ENCODE peak calls at places on chromosomes 6 and 20, in four cellular contexts. One of them, this sample, is unnamed.

GRCh38 chr20:41249371-41249770 is 68.2 kb downstream of the ZHX3 start:
- DNase-seq in HepG2: no peak
- DNase-seq in GM12878: no peak
- DNase-seq in K562: no peak
- DNase-seq in this sample: no peak

GRCh38 chr20:53984354-53984753 is 86.0 kb downstream of the BCAS1 start:
- DNase-seq in HepG2: no peak
- DNase-seq in GM12878: no peak
- DNase-seq in K562: no peak
- DNase-seq in this sample: no peak

GRCh38 chr20:31967830-31968249 is at the start of gene XKR7:
- DNase-seq in HepG2: no peak
- DNase-seq in GM12878: no peak
- DNase-seq in K562: peak; percentile 37
- DNase-seq in this sample: no peak

GRCh38 chr6:167817729-167818128 is 9.0 kb upstream of the AFDN start:
- DNase-seq in HepG2: peak; percentile 68
- DNase-seq in GM12878: no peak
- DNase-seq in K562: no peak
- DNase-seq in this sample: no peak

GRCh38 chr20:63577317-63577894 is 3.4 kb upstream of the HELZ2 start:
- DNase-seq in HepG2: no peak
- DNase-seq in GM12878: no peak
- DNase-seq in K562: no peak
- DNase-seq in this sample: no peak

GRCh38 chr20:56348306-56348695 is 10.5 kb upstream of the FAM210B start:
- DNase-seq in HepG2: peak; percentile 74
- DNase-seq in GM12878: no peak
- DNase-seq in K562: no peak
- DNase-seq in this sample: no peak

GRCh38 chr6:154954352-154954751 is 40.8 kb upstream of the TIAM2 start:
- DNase-seq in HepG2: no peak
- DNase-seq in GM12878: no peak
- DNase-seq in K562: no peak
- DNase-seq in this sample: no peak

GRCh38 chr6:47438481-47439347 is 38.9 kb upstream of the CD2AP start:
- DNase-seq in HepG2: no peak
- DNase-seq in GM12878: peak; percentile 51
- DNase-seq in K562: no peak
- DNase-seq in this sample: no peak

GRCh38 chr6:48736486-48737206 is 625.6 kb upstream of the PTCHD4 start:
- DNase-seq in HepG2: no peak
- DNase-seq in GM12878: no peak
- DNase-seq in K562: no peak
- DNase-seq in this sample: no peak

GRCh38 chr20:18541741-18542140 is 25.5 kb upstream of the SMIM26 start:
- DNase-seq in HepG2: no peak
- DNase-seq in GM12878: no peak
- DNase-seq in K562: no peak
- DNase-seq in this sample: no peak

GRCh38 chr6:44006123-44006871 is 121.0 kb downstream of the MRPL14 start:
- DNase-seq in HepG2: no peak
- DNase-seq in GM12878: no peak
- DNase-seq in K562: no peak
- DNase-seq in this sample: no peak

GRCh38 chr6:11208267-11208666 is 24.2 kb downstream of the NEDD9 start:
- DNase-seq in HepG2: no peak
- DNase-seq in GM12878: no peak
- DNase-seq in K562: no peak
- DNase-seq in this sample: no peak

GRCh38 chr6:150301871-150302800 is 66.7 kb upstream of the IYD start:
- DNase-seq in HepG2: peak; percentile 2
- DNase-seq in GM12878: no peak
- DNase-seq in K562: peak; percentile 30
- DNase-seq in this sample: no peak
- TF ChIP-seq TARDBP in HepG2: no peak
- TF ChIP-seq TARDBP in GM12878: no peak
- TF ChIP-seq TARDBP in K562: no peak
- TF ChIP-seq TARDBP in this sample: no peak

GRCh38 chr20:10171864-10172751 is 46.5 kb upstream of the SNAP25 start:
- DNase-seq in HepG2: no peak
- DNase-seq in GM12878: no peak
- DNase-seq in K562: no peak
- DNase-seq in this sample: peak; percentile 10
- TF ChIP-seq BHLHE40 in HepG2: no peak
- TF ChIP-seq BHLHE40 in GM12878: no peak
- TF ChIP-seq BHLHE40 in K562: no peak
- TF ChIP-seq BHLHE40 in this sample: no peak

DNA sequence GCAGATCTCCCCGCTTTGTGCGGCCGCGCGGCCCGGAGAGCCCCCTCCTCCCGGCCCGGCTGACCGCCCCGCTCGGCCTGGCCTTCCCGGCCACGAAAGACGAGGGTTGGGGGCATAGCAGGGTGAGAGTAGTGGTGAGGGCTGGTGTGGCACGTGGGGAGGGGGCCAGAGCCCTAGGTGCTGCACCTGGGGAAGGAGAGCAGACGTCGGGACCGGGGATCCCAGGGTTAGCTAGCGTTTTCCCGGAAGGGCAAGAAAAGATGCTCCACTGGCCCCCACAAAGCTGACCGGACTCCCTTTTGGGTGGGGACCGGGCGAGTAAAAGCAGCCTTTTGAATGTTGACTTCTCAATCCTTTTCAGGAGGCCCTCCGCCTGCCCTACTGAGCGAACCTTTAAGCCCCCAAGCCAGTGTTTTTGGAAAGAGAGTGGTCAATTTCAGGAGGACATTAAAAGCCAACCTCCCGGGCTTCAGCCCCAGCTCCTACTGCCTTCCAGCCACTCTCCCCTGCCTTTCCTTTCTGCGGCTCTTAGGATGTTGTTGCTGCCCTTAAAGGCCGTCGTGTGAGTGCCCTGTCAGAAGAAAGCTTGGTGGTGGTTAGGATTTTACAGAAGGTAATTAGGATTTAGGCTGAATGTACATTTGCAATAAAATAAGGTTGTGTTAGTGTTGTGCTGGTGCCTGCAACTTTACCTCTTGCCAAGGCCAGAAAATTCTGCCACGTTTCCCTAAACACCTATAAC is 652 bp upstream of the BACH2 start:
- DNase-seq in HepG2: no peak
- DNase-seq in GM12878: no peak
- DNase-seq in K562: no peak
- DNase-seq in this sample: no peak
- TF ChIP-seq TARDBP in HepG2: no peak
- TF ChIP-seq TARDBP in GM12878: no peak
- TF ChIP-seq TARDBP in K562: no peak
- TF ChIP-seq TARDBP in this sample: no peak

GRCh38 chr6:3293271-3294155 is 34.8 kb downstream of the PSMG4 start:
- DNase-seq in HepG2: no peak
- DNase-seq in GM12878: no peak
- DNase-seq in K562: no peak
- DNase-seq in this sample: no peak
- TF ChIP-seq BHLHE40 in HepG2: no peak
- TF ChIP-seq BHLHE40 in GM12878: no peak
- TF ChIP-seq BHLHE40 in K562: no peak
- TF ChIP-seq BHLHE40 in this sample: no peak

DNA sequence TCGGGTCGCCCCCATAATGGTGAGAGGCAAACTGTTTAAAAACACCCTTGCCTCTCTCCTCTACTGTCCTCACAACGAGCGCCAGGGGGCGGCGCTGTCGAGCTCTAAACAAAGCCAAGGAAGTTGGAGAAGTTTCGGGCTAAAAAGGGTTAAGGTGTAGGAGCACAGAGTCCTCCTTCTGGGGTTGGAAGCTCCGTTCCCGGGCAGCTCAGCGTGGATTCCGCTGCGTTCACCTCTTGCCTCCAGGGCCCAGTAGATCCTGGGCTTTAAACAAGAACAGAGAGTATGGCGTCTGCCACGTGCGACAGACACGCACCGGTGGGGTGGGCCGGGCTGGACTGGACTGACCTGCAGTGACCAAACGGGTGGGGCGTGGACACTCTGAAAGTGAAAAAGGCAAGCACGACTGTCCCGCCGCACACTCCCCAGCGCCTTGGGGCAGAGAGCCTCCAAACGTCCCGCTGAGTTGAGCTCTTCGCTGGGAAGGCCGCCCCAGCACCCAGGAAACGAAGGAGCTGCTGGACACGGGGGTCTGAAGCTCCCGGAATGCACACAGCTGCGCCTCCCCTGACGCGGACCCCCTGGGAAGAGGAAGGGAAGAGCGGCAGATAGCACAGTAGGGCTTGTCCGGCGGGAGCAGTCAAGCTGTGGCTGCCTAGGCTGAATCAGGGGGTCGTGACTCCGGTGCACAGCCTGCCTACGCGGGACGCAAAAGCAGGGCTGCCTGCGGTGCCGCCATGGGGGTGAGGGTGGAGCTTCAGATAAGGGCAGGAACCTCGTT is 1.6 kb upstream of the THBD start:
- DNase-seq in HepG2: no peak
- DNase-seq in GM12878: no peak
- DNase-seq in K562: peak; percentile 69
- DNase-seq in this sample: peak; percentile 68
- TF ChIP-seq TARDBP in HepG2: no peak
- TF ChIP-seq TARDBP in GM12878: no peak
- TF ChIP-seq TARDBP in K562: no peak
- TF ChIP-seq TARDBP in this sample: no peak

GRCh38 chr6:142551145-142551811 is 249.5 kb downstream of the ADGRG6 start:
- DNase-seq in HepG2: no peak
- DNase-seq in GM12878: no peak
- DNase-seq in K562: no peak
- DNase-seq in this sample: no peak
- TF ChIP-seq BHLHE40 in HepG2: no peak
- TF ChIP-seq BHLHE40 in GM12878: no peak
- TF ChIP-seq BHLHE40 in K562: no peak
- TF ChIP-seq BHLHE40 in this sample: no peak

DNA sequence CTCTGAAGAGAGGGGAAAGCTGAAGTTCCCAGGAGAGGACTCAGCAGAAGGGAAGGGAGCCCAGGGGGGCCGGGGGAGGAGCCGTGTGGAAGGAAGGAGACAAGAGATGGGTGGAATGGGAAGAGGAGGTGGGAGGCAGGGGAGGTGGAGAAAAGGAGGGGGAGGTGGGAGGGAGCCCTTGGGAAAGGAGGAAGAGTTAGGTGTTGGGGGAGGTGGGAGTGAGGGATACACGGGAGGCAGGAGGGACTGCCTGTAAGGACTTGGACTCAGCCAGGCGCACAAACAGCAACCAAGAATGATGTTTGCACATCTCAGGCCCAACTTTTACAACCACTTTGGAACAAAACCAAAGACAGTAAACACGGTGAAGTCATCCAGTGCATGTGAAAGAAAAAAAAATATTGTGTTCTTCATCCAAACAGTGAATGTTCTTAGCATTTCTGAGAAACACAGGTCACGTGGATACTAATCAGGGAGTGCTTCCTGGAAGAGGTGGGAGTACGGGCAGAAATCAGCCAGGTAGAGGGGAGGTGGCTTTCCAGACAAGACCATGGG is 17.4 kb upstream of the LSM14B start:
- DNase-seq in HepG2: no peak
- DNase-seq in GM12878: no peak
- DNase-seq in K562: no peak
- DNase-seq in this sample: no peak
- TF ChIP-seq TARDBP in HepG2: no peak
- TF ChIP-seq TARDBP in GM12878: no peak
- TF ChIP-seq TARDBP in K562: no peak
- TF ChIP-seq TARDBP in this sample: no peak

DNA sequence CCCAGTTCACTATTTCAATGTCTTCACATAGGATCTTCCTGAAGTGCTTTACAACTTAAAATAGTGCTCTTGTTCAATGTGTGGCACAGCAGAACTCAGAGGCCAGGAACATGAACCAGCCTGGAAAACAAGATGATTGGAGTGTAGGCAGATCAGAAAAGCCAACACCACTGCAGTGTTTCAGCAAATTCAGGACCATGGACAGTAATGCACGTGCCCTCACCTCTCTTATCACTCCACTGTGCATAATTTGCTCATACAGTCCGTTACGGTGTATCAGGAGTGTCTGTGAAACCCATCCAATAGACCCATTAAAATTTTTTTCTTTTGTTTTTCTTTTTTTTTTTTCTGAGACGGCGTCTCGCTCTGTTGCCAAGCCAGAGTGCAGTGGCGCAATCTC is 27.6 kb upstream of the HACE1 start:
- DNase-seq in HepG2: peak; percentile 52
- DNase-seq in GM12878: no peak
- DNase-seq in K562: peak; percentile 27
- DNase-seq in this sample: peak; percentile 37
- TF ChIP-seq BHLHE40 in HepG2: peak; percentile 99
- TF ChIP-seq BHLHE40 in GM12878: peak; percentile 89
- TF ChIP-seq BHLHE40 in K562: peak; percentile 98
- TF ChIP-seq BHLHE40 in this sample: no peak

DNA sequence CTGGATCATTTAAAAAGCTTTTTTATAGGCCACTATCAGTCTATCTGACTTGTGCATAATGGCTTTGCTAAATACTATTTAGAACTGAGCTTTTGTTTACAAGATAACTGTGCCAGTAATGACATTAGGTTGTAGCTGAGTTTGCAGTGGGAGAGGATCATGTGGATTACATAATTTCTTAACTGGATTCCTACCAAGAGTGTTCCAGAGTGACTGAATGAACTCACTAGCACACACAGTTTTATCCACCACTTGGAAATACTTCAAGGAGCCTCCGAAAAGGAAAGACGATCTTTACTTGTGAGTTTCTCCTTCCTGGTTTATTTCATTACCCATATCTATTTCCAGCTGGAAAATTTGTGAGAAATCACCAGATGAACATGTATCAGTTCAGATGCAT is 10.9 kb upstream of the SYNE1 start:
- DNase-seq in HepG2: no peak
- DNase-seq in GM12878: no peak
- DNase-seq in K562: no peak
- DNase-seq in this sample: no peak
- TF ChIP-seq TARDBP in HepG2: no peak
- TF ChIP-seq TARDBP in GM12878: no peak
- TF ChIP-seq TARDBP in K562: no peak
- TF ChIP-seq TARDBP in this sample: no peak

GRCh38 chr20:5626603-5627002 is 123.6 kb upstream of the SHLD1 start:
- DNase-seq in HepG2: no peak
- DNase-seq in GM12878: no peak
- DNase-seq in K562: no peak
- DNase-seq in this sample: no peak

GRCh38 chr20:5621305-5621704 is 128.9 kb upstream of the SHLD1 start:
- DNase-seq in HepG2: no peak
- DNase-seq in GM12878: no peak
- DNase-seq in K562: no peak
- DNase-seq in this sample: no peak
- TF ChIP-seq BHLHE40 in HepG2: no peak
- TF ChIP-seq BHLHE40 in GM12878: no peak
- TF ChIP-seq BHLHE40 in K562: no peak
- TF ChIP-seq BHLHE40 in this sample: no peak

This sample was measured in HEK293T.